ENCODE peak calls at places on chromosomes 1 and 21, in six cellular contexts. U is neuronal stem cell, D is H9, V is IMR-90, M is H1, E is mesenchymal stem cell. Y is an unnamed sample.

GRCh38 chr1:44826375-44827196 is 16.5 kb downstream of the PTCH2 start:
- DNase-seq in U (no peak), D (peak), V (no peak), M (no peak), E (no peak), Y (no peak)

GRCh38 chr1:916173-917075 is 7.3 kb upstream of the SAMD11 start:
- DNase-seq in U (no peak), D (no peak), V (no peak), M (no peak), E (no peak), Y (no peak)

GRCh38 chr1:178036090-178036489 is 57.8 kb upstream of the RASAL2 start:
- DNase-seq in U (no peak), D (no peak), V (no peak), M (no peak), E (no peak), Y (peak)

GRCh38 chr21:27306821-27307746 is 340.2 kb upstream of the ADAMTS5 start:
- DNase-seq in U (no peak), D (no peak), V (peak), M (no peak), E (peak), Y (no peak)

GRCh38 chr1:209063816-209064664 is 519.5 kb upstream of the CAMK1G start:
- DNase-seq in U (no peak), D (no peak), V (no peak), M (no peak), E (no peak), Y (no peak)

GRCh38 chr21:37792046-37792445 is 124.2 kb downstream of the KCNJ6 start:
- DNase-seq in U (no peak), D (no peak), V (peak), M (no peak), E (peak), Y (no peak)

GRCh38 chr1:109621402-109622101 is 1.9 kb downstream of the AMPD2 start:
- DNase-seq in U (no peak), D (no peak), V (no peak), M (no peak), E (no peak), Y (no peak)

GRCh38 chr1:94118013-94118412 is 2.9 kb downstream of the ABCA4 start:
- DNase-seq in U (no peak), D (no peak), V (no peak), M (no peak), E (no peak), Y (peak)

GRCh38 chr1:56376188-56376984 is 203.0 kb downstream of the PLPP3 start:
- DNase-seq in U (no peak), D (peak), V (peak), M (no peak), E (no peak), Y (peak)

GRCh38 chr1:58434587-58434986 is 111.9 kb downstream of the OMA1 start:
- DNase-seq in U (no peak), D (no peak), V (no peak), M (no peak), E (no peak), Y (no peak)

GRCh38 chr1:20361805-20362381 is 71.2 kb downstream of the VWA5B1 start:
- DNase-seq in U (peak), D (peak), V (peak), M (peak), E (peak), Y (peak)

GRCh38 chr1:174160109-174160473 is 771 bp downstream of the RABGAP1L start:
- DNase-seq in U (no peak), D (peak), V (peak), M (no peak), E (peak), Y (peak)

GRCh38 chr1:191641420-191642215 is 516.6 kb upstream of the RGS18 start:
- DNase-seq in U (no peak), D (no peak), V (peak), M (no peak), E (no peak), Y (no peak)

GRCh38 chr1:100328133-100328532 is 24.2 kb upstream of the CDC14A start:
- DNase-seq in U (no peak), D (no peak), V (no peak), M (no peak), E (no peak), Y (no peak)

GRCh38 chr21:29114765-29115164 is 15.7 kb upstream of the MAP3K7CL start:
- DNase-seq in U (no peak), D (no peak), V (peak), M (peak), E (peak), Y (peak)

GRCh38 chr1:25430073-25430665 is 528 bp upstream of the MACO1 start:
- DNase-seq in U (peak), D (peak), V (peak), M (peak), E (peak), Y (peak)

GRCh38 chr1:217333939-217334338 is 297.0 kb downstream of the GPATCH2 start:
- DNase-seq in U (peak), D (peak), V (peak), M (peak), E (peak), Y (peak)

GRCh38 chr1:15757016-15757543 is 1.5 kb upstream of the FBLIM1 start:
- DNase-seq in U (no peak), D (no peak), V (no peak), M (no peak), E (no peak), Y (no peak)

GRCh38 chr1:109786531-109787021 is 22.9 kb upstream of the EPS8L3 start:
- DNase-seq in U (no peak), D (no peak), V (no peak), M (no peak), E (peak), Y (no peak)

GRCh38 chr21:34999397-34999941 is 49.6 kb downstream of the RUNX1 start:
- DNase-seq in U (no peak), D (no peak), V (no peak), M (no peak), E (no peak), Y (no peak)

GRCh38 chr1:196970182-196970581 is 7.2 kb upstream of the CFHR5 start:
- DNase-seq in U (no peak), D (no peak), V (no peak), M (no peak), E (no peak), Y (no peak)

GRCh38 chr1:216168481-216169005 is 254.7 kb downstream of the USH2A start:
- DNase-seq in U (no peak), D (no peak), V (no peak), M (no peak), E (no peak), Y (peak)

GRCh38 chr1:79285659-79286058 is 279.1 kb upstream of the ADGRL4 start:
- DNase-seq in U (no peak), D (no peak), V (no peak), M (no peak), E (no peak), Y (no peak)

GRCh38 chr1:92167151-92167550 is 50.6 kb upstream of the C1orf146 start:
- DNase-seq in U (no peak), D (no peak), V (no peak), M (no peak), E (no peak), Y (no peak)

GRCh38 chr1:100834779-100835645 is 59.6 kb downstream of the EXTL2 start:
- DNase-seq in U (no peak), D (peak), V (peak), M (no peak), E (no peak), Y (peak)

GRCh38 chr1:59990470-59990869 is 63.9 kb upstream of the CYP2J2 start:
- DNase-seq in U (no peak), D (no peak), V (no peak), M (no peak), E (no peak), Y (peak)

GRCh38 chr1:155934097-155934932 is at the start of gene KHDC4:
- DNase-seq in U (peak), D (peak), V (peak), M (peak), E (peak), Y (peak)

GRCh38 chr1:155932487-155932886 is 1.7 kb downstream of the KHDC4 start:
- DNase-seq in U (no peak), D (no peak), V (no peak), M (no peak), E (no peak), Y (no peak)

GRCh38 chr1:155933591-155934096 is 569 bp downstream of the KHDC4 start:
- DNase-seq in U (no peak), D (no peak), V (no peak), M (no peak), E (no peak), Y (no peak)

GRCh38 chr1:155932085-155932484 is 2.1 kb downstream of the KHDC4 start:
- DNase-seq in U (no peak), D (no peak), V (no peak), M (no peak), E (no peak), Y (peak)

GRCh38 chr1:155934933-155935590 is 849 bp upstream of the KHDC4 start:
- DNase-seq in U (no peak), D (no peak), V (no peak), M (no peak), E (no peak), Y (no peak)
- H4K8ac ChIP-seq in U (no peak), D (no peak), V (peak), M (no peak), E (peak), Y (peak)

DNA sequence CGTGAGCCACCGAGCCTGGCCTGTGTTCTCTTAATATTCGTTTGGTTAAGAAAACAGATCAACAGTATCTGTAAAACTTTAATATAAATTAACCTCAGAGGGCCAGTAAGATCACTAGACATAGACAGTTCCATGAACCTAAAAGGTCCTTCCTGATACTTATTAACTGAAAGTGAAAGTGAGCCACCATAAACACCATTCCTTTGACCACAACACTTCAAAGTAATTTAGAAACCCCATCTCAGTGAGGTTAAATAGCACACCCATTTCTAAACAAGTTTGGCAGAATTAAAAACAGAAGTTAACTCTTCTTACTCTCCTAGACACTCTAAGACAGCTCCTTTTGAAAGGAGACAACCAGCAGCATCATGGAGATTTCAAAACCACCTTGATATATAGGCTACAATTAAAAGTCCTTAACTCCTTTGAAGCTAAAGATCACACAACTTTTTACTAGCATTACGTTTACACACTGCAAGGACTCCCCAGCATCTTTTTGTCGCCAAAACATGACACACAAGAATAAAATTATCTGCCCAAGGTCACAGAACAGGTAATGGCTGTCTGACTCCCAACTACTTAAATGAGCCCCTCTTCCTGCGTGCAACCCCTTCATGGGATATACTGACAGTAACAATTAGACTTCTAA is 2.2 kb downstream of the RNF19B start:
- DNase-seq in U (no peak), D (no peak), V (peak), M (no peak), E (peak), Y (no peak)
- H3K9ac ChIP-seq in U (no peak), D (no peak), V (no peak), M (no peak), E (peak), Y (no peak)

GRCh38 chr1:84885469-84885868 is 7.5 kb downstream of the LPAR3 start:
- DNase-seq in U (no peak), D (no peak), V (no peak), M (no peak), E (no peak), Y (no peak)

GRCh38 chr1:84889437-84889836 is 3.6 kb downstream of the LPAR3 start:
- DNase-seq in U (no peak), D (no peak), V (no peak), M (no peak), E (no peak), Y (no peak)

GRCh38 chr1:84884671-84885389 is 8.2 kb downstream of the LPAR3 start:
- DNase-seq in U (no peak), D (no peak), V (no peak), M (no peak), E (peak), Y (peak)

GRCh38 chr1:84888753-84889152 is 4.3 kb downstream of the LPAR3 start:
- DNase-seq in U (no peak), D (no peak), V (no peak), M (no peak), E (no peak), Y (no peak)

DNA sequence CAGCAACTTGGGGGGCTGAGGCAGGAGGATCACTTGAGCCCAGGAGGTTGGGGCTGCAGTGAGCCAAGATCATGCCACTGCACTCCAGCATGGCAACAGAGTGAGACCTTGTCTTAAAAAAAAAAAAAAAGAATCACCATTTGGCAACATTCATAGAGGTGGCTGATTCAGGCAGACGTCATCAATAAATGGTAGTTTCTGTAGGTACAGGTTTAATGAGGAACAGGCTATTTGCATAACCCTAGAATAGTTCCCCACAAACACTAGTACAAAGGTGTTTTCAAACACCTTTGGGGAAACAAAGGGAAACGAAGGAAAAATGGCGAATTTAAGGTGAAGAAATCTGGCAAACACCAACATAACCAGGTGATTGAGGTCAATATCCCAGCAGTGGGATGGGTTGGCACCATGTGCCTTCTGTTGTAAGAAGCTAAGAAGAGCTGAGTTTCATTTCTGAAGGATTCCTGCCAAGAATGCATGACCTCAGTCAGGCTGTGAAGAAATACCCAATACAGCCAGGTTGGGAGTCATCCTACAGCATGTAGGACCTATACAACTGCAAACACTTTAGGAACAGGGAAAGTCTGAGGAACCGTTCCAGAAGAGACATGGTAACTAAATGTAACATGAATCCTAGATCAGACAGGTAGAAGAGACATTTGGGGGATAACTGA is 5.6 kb downstream of the LPAR3 start:
- DNase-seq in U (no peak), D (no peak), V (peak), M (no peak), E (peak), Y (peak)
- H4K91ac ChIP-seq in U (no peak), D (no peak), V (no peak), M (no peak), E (no peak), Y (no peak)

DNA sequence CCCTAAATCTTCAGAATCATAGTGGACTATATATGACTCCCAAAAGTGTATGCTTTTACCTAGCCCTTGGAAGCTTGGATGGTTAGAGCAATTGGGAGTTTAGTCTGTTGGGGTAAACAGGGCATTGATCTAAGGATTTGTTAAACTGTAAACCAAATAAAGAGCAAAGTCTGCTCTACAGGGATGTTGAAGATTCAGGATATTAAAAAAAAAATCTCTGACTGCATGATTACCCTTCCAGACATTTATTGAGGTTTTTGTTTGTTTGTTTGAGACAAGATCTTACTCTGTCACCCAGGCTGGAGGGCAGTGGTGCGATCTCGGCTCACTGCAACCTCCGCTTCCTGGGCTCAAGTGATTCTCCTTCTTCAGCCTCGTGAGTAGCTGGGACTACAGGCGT is 31.6 kb downstream of the PBX1 start:
- DNase-seq in U (no peak), D (no peak), V (no peak), M (no peak), E (no peak), Y (no peak)
- H4K8ac ChIP-seq in U (no peak), D (no peak), V (no peak), M (no peak), E (no peak), Y (no peak)

GRCh38 chr1:245441699-245442098 is 286.9 kb downstream of the KIF26B start:
- DNase-seq in U (no peak), D (no peak), V (no peak), M (no peak), E (peak), Y (no peak)

GRCh38 chr1:245440933-245441332 is 286.1 kb downstream of the KIF26B start:
- DNase-seq in U (no peak), D (no peak), V (no peak), M (no peak), E (no peak), Y (no peak)

GRCh38 chr1:245448858-245449534 is 294.2 kb downstream of the KIF26B start:
- DNase-seq in U (no peak), D (no peak), V (peak), M (no peak), E (peak), Y (no peak)

GRCh38 chr1:245444181-245444580 is 289.4 kb downstream of the KIF26B start:
- DNase-seq in U (no peak), D (no peak), V (no peak), M (no peak), E (no peak), Y (peak)

GRCh38 chr1:245444971-245445370 is 290.2 kb downstream of the KIF26B start:
- DNase-seq in U (no peak), D (no peak), V (no peak), M (no peak), E (peak), Y (no peak)
- H3K9ac ChIP-seq in U (no peak), D (no peak), V (no peak), M (no peak), E (no peak), Y (no peak)

GRCh38 chr1:180920193-180920592 is 7.5 kb downstream of the KIAA1614 start:
- DNase-seq in U (no peak), D (no peak), V (no peak), M (no peak), E (no peak), Y (no peak)
- H4K91ac ChIP-seq in U (no peak), D (no peak), V (no peak), M (no peak), E (no peak), Y (no peak)

DNA sequence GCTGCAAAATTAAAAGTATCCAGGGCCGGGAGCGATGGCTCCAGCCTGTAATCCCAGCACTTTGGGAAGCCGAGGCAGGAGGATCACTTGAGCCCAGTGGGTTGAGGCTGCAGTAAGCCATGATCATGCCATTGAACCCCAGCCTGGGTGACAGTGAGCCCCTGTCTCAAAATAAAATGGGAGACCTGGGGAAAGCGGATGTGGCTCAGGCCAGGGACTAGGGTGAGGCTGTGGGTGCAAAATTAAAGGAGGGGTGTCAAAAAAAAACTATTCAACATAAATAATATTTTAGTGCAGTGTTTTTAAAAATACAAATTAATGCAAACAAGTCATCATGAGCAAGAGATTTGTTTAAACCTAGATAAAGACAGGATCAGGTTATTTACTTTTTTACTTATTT is 100.1 kb upstream of the SLC45A1 start:
- DNase-seq in U (no peak), D (no peak), V (no peak), M (no peak), E (no peak), Y (no peak)
- H4K8ac ChIP-seq in U (no peak), D (no peak), V (peak), M (no peak), E (peak), Y (peak)

DNA sequence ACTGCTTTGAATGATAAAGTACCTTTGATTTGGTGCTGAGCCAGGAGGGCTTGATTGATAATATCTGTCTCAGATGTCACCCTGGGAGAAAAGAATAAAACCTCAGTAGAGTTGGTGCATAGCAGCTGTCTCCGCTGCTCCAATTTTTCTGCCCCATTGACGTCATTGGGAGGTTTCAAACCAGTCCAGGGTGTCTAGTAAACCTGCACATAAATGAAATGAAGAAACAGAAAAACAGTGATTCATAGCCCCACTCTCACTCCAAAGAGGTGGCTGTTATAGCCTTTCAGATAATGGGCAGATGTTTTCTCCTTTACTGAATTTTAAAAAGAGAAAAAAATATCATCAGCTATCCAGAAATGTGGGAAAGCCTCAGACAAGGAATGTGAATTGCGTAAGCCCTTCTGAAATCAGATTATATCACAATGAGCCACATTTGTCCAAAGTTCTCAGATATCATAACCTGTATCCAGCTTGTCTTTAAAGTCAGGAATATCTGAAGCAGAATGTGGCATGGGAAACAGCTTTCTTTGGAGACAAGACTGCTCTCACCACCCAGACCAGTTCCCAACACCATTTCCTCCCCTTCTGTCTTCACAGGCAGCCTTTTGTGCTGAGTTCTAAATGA is 351.3 kb upstream of the SGIP1 start:
- DNase-seq in U (no peak), D (no peak), V (peak), M (no peak), E (no peak), Y (peak)
- H3K9ac ChIP-seq in U (no peak), D (no peak), V (no peak), M (no peak), E (no peak), Y (no peak)

GRCh38 chr1:35852241-35852640 is 30.8 kb upstream of the AGO1 start:
- DNase-seq in U (no peak), D (no peak), V (no peak), M (no peak), E (no peak), Y (no peak)
- H4K91ac ChIP-seq in U (no peak), D (no peak), V (no peak), M (no peak), E (no peak), Y (no peak)

GRCh38 chr1:151472852-151473731 is 13.8 kb upstream of the POGZ start:
- DNase-seq in U (peak), D (peak), V (peak), M (no peak), E (peak), Y (peak)
- H4K8ac ChIP-seq in U (no peak), D (no peak), V (peak), M (peak), E (peak), Y (peak)

Y was measured in trophoblast cell.